ENCODE peak calls at places on chromosomes 13 and 19, in nine cellular contexts. One of them, this sample, is unnamed.
A peak's percentile ranks its signal among the peaks of the same experiment; 100 is the strongest.

GRCh38 chr19:10116085-10116865 is 3.4 kb downstream of the EIF3G start:
- DNase-seq in PC-9: peak; percentile 25
- DNase-seq in left ventricle myocardium inferior: no peak
- DNase-seq in aorta: no peak
- DNase-seq in GM23248: peak; percentile 16
- DNase-seq in SJSA1: no peak
- DNase-seq in esophagus muscularis mucosa: no peak
- DNase-seq in fibroblast of lung: no peak
- DNase-seq in ovary: no peak
- DNase-seq in this sample: no peak

GRCh38 chr13:38905861-38906260 is 84.8 kb downstream of the STOML3 start:
- DNase-seq in SJSA1: no peak
- DNase-seq in esophagus muscularis mucosa: no peak
- DNase-seq in fibroblast of lung: no peak
- DNase-seq in PC-9: peak; percentile 17
- DNase-seq in left ventricle myocardium inferior: no peak
- DNase-seq in ovary: no peak
- DNase-seq in aorta: no peak
- DNase-seq in GM23248: peak; percentile 5
- DNase-seq in this sample: no peak

GRCh38 chr13:41668130-41668757 is 210.9 kb downstream of the RGCC start:
- DNase-seq in fibroblast of lung: peak; percentile 96
- DNase-seq in GM23248: peak; percentile 93
- DNase-seq in left ventricle myocardium inferior: no peak
- DNase-seq in aorta: no peak
- DNase-seq in PC-9: peak; percentile 37
- DNase-seq in esophagus muscularis mucosa: no peak
- DNase-seq in ovary: peak; percentile 45
- DNase-seq in SJSA1: peak; percentile 57
- DNase-seq in this sample: peak; percentile 30

GRCh38 chr13:113803409-113804016 is 44.5 kb downstream of the TMEM255B start:
- DNase-seq in GM23248: no peak
- DNase-seq in PC-9: no peak
- DNase-seq in aorta: peak; percentile 67
- DNase-seq in SJSA1: no peak
- DNase-seq in ovary: no peak
- DNase-seq in left ventricle myocardium inferior: no peak
- DNase-seq in esophagus muscularis mucosa: no peak
- DNase-seq in fibroblast of lung: no peak
- DNase-seq in this sample: peak; percentile 70

GRCh38 chr13:26538363-26539317 is 18.8 kb upstream of the WASF3 start:
- DNase-seq in aorta: no peak
- DNase-seq in ovary: no peak
- DNase-seq in SJSA1: no peak
- DNase-seq in GM23248: peak; percentile 15
- DNase-seq in fibroblast of lung: no peak
- DNase-seq in left ventricle myocardium inferior: no peak
- DNase-seq in esophagus muscularis mucosa: no peak
- DNase-seq in PC-9: no peak
- DNase-seq in this sample: no peak

GRCh38 chr19:35736913-35737886 is 5.1 kb downstream of the IGFLR1 start:
- DNase-seq in left ventricle myocardium inferior: no peak
- DNase-seq in fibroblast of lung: no peak
- DNase-seq in SJSA1: no peak
- DNase-seq in ovary: no peak
- DNase-seq in esophagus muscularis mucosa: no peak
- DNase-seq in GM23248: peak; percentile 43
- DNase-seq in aorta: peak; percentile 63
- DNase-seq in PC-9: no peak
- DNase-seq in this sample: no peak

GRCh38 chr13:34003712-34004111 is 185.8 kb downstream of the RFC3 start:
- DNase-seq in ovary: no peak
- DNase-seq in left ventricle myocardium inferior: no peak
- DNase-seq in PC-9: no peak
- DNase-seq in esophagus muscularis mucosa: no peak
- DNase-seq in SJSA1: no peak
- DNase-seq in GM23248: no peak
- DNase-seq in fibroblast of lung: no peak
- DNase-seq in aorta: no peak
- DNase-seq in this sample: no peak

GRCh38 chr19:13078897-13079541 is 23.6 kb downstream of the LYL1 start:
- DNase-seq in GM23248: no peak
- DNase-seq in aorta: no peak
- DNase-seq in esophagus muscularis mucosa: no peak
- DNase-seq in left ventricle myocardium inferior: no peak
- DNase-seq in PC-9: no peak
- DNase-seq in fibroblast of lung: no peak
- DNase-seq in ovary: no peak
- DNase-seq in SJSA1: no peak
- DNase-seq in this sample: no peak

GRCh38 chr13:106376411-106377112 is 158.9 kb downstream of the EFNB2 start:
- DNase-seq in fibroblast of lung: peak; percentile 92
- DNase-seq in aorta: no peak
- DNase-seq in left ventricle myocardium inferior: no peak
- DNase-seq in ovary: no peak
- DNase-seq in SJSA1: peak; percentile 93
- DNase-seq in PC-9: peak; percentile 61
- DNase-seq in esophagus muscularis mucosa: no peak
- DNase-seq in GM23248: peak; percentile 85
- DNase-seq in this sample: no peak

GRCh38 chr13:44101347-44102083 is 221.8 kb downstream of the LACC1 start:
- DNase-seq in PC-9: no peak
- DNase-seq in aorta: no peak
- DNase-seq in ovary: no peak
- DNase-seq in esophagus muscularis mucosa: no peak
- DNase-seq in fibroblast of lung: no peak
- DNase-seq in left ventricle myocardium inferior: no peak
- DNase-seq in GM23248: peak; percentile 8
- DNase-seq in SJSA1: no peak
- DNase-seq in this sample: no peak

GRCh38 chr13:99191900-99192399 is 8.7 kb upstream of the UBAC2 start:
- DNase-seq in GM23248: peak; percentile 64
- DNase-seq in SJSA1: peak; percentile 76
- DNase-seq in ovary: no peak
- DNase-seq in aorta: no peak
- DNase-seq in fibroblast of lung: peak; percentile 87
- DNase-seq in PC-9: peak; percentile 52
- DNase-seq in esophagus muscularis mucosa: no peak
- DNase-seq in left ventricle myocardium inferior: no peak
- DNase-seq in this sample: no peak

GRCh38 chr19:15315101-15315500 is 17.2 kb downstream of the BRD4 start:
- DNase-seq in fibroblast of lung: no peak
- DNase-seq in esophagus muscularis mucosa: no peak
- DNase-seq in SJSA1: no peak
- DNase-seq in ovary: no peak
- DNase-seq in aorta: no peak
- DNase-seq in PC-9: no peak
- DNase-seq in left ventricle myocardium inferior: no peak
- DNase-seq in GM23248: no peak
- DNase-seq in this sample: no peak

GRCh38 chr13:31162151-31163008 is 676 bp upstream of the HSPH1 start:
- DNase-seq in PC-9: peak; percentile 90
- DNase-seq in GM23248: peak; percentile 99
- DNase-seq in aorta: peak; percentile 97
- DNase-seq in left ventricle myocardium inferior: peak; percentile 95
- DNase-seq in SJSA1: peak; percentile 95
- DNase-seq in fibroblast of lung: peak; percentile 99
- DNase-seq in esophagus muscularis mucosa: peak; percentile 99
- DNase-seq in ovary: peak; percentile 94
- DNase-seq in this sample: peak; percentile 89

GRCh38 chr19:52789440-52789839 is 2.8 kb upstream of the ZNF600 start:
- DNase-seq in left ventricle myocardium inferior: no peak
- DNase-seq in SJSA1: no peak
- DNase-seq in GM23248: no peak
- DNase-seq in ovary: no peak
- DNase-seq in PC-9: no peak
- DNase-seq in aorta: no peak
- DNase-seq in esophagus muscularis mucosa: no peak
- DNase-seq in fibroblast of lung: no peak
- DNase-seq in this sample: no peak

GRCh38 chr13:30241537-30241936 is 65.8 kb downstream of the KATNAL1 start:
- DNase-seq in ovary: no peak
- DNase-seq in left ventricle myocardium inferior: peak; percentile 35
- DNase-seq in SJSA1: no peak
- DNase-seq in aorta: no peak
- DNase-seq in fibroblast of lung: no peak
- DNase-seq in PC-9: no peak
- DNase-seq in esophagus muscularis mucosa: no peak
- DNase-seq in GM23248: no peak
- DNase-seq in this sample: no peak

GRCh38 chr19:1252221-1252817 is 3.9 kb downstream of the MIDN start:
- DNase-seq in aorta: peak; percentile 97
- DNase-seq in fibroblast of lung: peak; percentile 98
- DNase-seq in ovary: peak; percentile 91
- DNase-seq in left ventricle myocardium inferior: peak; percentile 90
- DNase-seq in PC-9: peak; percentile 87
- DNase-seq in SJSA1: peak; percentile 99
- DNase-seq in GM23248: peak; percentile 98
- DNase-seq in esophagus muscularis mucosa: peak; percentile 98
- DNase-seq in this sample: no peak

GRCh38 chr19:1252818-1253513 is 4.6 kb downstream of the MIDN start:
- DNase-seq in ovary: peak; percentile 91
- DNase-seq in aorta: peak; percentile 96
- DNase-seq in esophagus muscularis mucosa: peak; percentile 98
- DNase-seq in SJSA1: peak; percentile 97
- DNase-seq in left ventricle myocardium inferior: peak; percentile 91
- DNase-seq in fibroblast of lung: peak; percentile 99
- DNase-seq in PC-9: peak; percentile 88
- DNase-seq in GM23248: peak; percentile 98
- DNase-seq in this sample: no peak

GRCh38 chr19:1251233-1251502 is 2.8 kb downstream of the MIDN start:
- DNase-seq in SJSA1: peak; percentile 75
- DNase-seq in left ventricle myocardium inferior: no peak
- DNase-seq in ovary: no peak
- DNase-seq in aorta: peak; percentile 89
- DNase-seq in fibroblast of lung: peak; percentile 63
- DNase-seq in PC-9: no peak
- DNase-seq in GM23248: peak; percentile 85
- DNase-seq in esophagus muscularis mucosa: no peak
- DNase-seq in this sample: peak; percentile 82

GRCh38 chr19:1250374-1251232 is 2.2 kb downstream of the MIDN start:
- DNase-seq in ovary: peak; percentile 73
- DNase-seq in left ventricle myocardium inferior: peak; percentile 74
- DNase-seq in esophagus muscularis mucosa: no peak
- DNase-seq in fibroblast of lung: peak; percentile 85
- DNase-seq in GM23248: peak; percentile 76
- DNase-seq in SJSA1: peak; percentile 86
- DNase-seq in PC-9: no peak
- DNase-seq in aorta: no peak
- DNase-seq in this sample: peak; percentile 96

GRCh38 chr19:1251503-1252220 is 3.3 kb downstream of the MIDN start:
- DNase-seq in PC-9: peak; percentile 57
- DNase-seq in left ventricle myocardium inferior: peak; percentile 84
- DNase-seq in fibroblast of lung: no peak
- DNase-seq in ovary: peak; percentile 66
- DNase-seq in esophagus muscularis mucosa: no peak
- DNase-seq in aorta: no peak
- DNase-seq in SJSA1: no peak
- DNase-seq in GM23248: no peak
- DNase-seq in this sample: peak; percentile 71
- H3K4me3 ChIP-seq in PC-9: peak overlapping the region; percentile 71
- H3K4me3 ChIP-seq in left ventricle myocardium inferior: peak overlapping the region; percentile 93
- H3K4me3 ChIP-seq in fibroblast of lung: peak overlapping the region; percentile 92
- H3K4me3 ChIP-seq in ovary: peak overlapping the region; percentile 65
- H3K4me3 ChIP-seq in esophagus muscularis mucosa: peak overlapping the region; percentile 77
- H3K4me3 ChIP-seq in aorta: peak overlapping the region; percentile 87
- H3K4me3 ChIP-seq in SJSA1: peak overlapping the region; percentile 89
- H3K4me3 ChIP-seq in GM23248: peak overlapping the region; percentile 85
- H3K4me3 ChIP-seq in this sample: peak overlapping the region; percentile 93

DNA sequence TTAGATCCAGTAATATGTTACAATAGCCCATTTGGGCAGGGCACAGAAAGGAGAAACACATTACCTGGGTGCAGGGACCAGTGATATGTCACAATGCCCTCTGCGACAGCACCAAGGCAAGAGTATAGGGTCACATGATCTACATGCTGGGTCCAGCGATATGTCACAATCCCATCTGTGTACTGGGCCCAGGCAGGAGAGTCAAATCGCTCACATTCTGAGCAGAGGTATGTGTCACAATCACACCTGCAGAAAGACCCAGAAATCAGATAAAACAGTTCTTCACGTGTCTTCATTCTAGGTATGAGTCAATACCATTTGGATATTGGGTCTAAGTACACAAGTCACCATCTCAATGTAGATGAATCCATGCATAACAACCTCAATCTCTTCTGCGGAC is 7.1 kb upstream of the ZNF43 start:
- DNase-seq in aorta: no peak
- DNase-seq in esophagus muscularis mucosa: no peak
- DNase-seq in PC-9: no peak
- DNase-seq in left ventricle myocardium inferior: no peak
- DNase-seq in SJSA1: no peak
- DNase-seq in fibroblast of lung: no peak
- DNase-seq in GM23248: no peak
- DNase-seq in ovary: no peak
- DNase-seq in this sample: no peak
- H3K36me3 ChIP-seq in aorta: peaks cover 23% of the 10 kb centered on the region
- H3K36me3 ChIP-seq in esophagus muscularis mucosa: peaks cover 3% of the 10 kb centered on the region
- H3K36me3 ChIP-seq in PC-9: peaks cover 5% of the 10 kb centered on the region
- H3K36me3 ChIP-seq in left ventricle myocardium inferior: peaks cover 48% of the 10 kb centered on the region
- H3K36me3 ChIP-seq in SJSA1: peaks cover 5% of the 10 kb centered on the region
- H3K36me3 ChIP-seq in fibroblast of lung: peaks cover 11% of the 10 kb centered on the region
- H3K36me3 ChIP-seq in GM23248: no peaks in the 10 kb centered on the region
- H3K36me3 ChIP-seq in ovary: no peaks in the 10 kb centered on the region
- H3K36me3 ChIP-seq in this sample: peaks cover 52% of the 10 kb centered on the region

DNA sequence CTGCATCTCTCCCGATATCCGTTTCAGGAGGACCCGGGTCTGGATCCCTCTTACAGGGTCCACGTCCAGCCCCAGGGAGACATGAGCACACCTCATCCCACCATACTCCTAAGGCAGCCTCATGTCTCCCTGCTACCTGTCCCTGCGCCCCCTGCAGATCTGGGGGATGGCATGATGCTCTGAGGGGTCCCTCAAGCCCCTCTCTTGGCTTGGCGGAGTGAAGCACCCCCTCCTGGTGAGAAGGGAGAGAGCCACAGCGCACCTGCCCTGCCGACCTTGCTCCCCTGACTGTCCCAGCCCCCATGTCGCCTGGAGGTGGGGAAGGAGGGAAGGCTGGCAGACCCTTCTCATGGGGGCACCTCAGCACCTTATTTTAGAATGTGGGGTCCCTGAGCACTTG is 21.5 kb upstream of the ARHGEF7 start:
- DNase-seq in ovary: no peak
- DNase-seq in aorta: no peak
- DNase-seq in PC-9: no peak
- DNase-seq in SJSA1: no peak
- DNase-seq in esophagus muscularis mucosa: peak; percentile 70
- DNase-seq in GM23248: no peak
- DNase-seq in left ventricle myocardium inferior: no peak
- DNase-seq in fibroblast of lung: no peak
- DNase-seq in this sample: peak; percentile 76
- H3K27me3 ChIP-seq in ovary: no peaks in the 10 kb centered on the region
- H3K27me3 ChIP-seq in aorta: no peaks in the 10 kb centered on the region
- H3K27me3 ChIP-seq in PC-9: peaks cover 95% of the 10 kb centered on the region
- H3K27me3 ChIP-seq in SJSA1: peaks cover 37% of the 10 kb centered on the region
- H3K27me3 ChIP-seq in esophagus muscularis mucosa: peaks cover 43% of the 10 kb centered on the region
- H3K27me3 ChIP-seq in GM23248: peaks cover 67% of the 10 kb centered on the region
- H3K27me3 ChIP-seq in left ventricle myocardium inferior: peaks cover 53% of the 10 kb centered on the region
- H3K27me3 ChIP-seq in fibroblast of lung: peaks cover 9% of the 10 kb centered on the region
- H3K27me3 ChIP-seq in this sample: no peaks in the 10 kb centered on the region

DNA sequence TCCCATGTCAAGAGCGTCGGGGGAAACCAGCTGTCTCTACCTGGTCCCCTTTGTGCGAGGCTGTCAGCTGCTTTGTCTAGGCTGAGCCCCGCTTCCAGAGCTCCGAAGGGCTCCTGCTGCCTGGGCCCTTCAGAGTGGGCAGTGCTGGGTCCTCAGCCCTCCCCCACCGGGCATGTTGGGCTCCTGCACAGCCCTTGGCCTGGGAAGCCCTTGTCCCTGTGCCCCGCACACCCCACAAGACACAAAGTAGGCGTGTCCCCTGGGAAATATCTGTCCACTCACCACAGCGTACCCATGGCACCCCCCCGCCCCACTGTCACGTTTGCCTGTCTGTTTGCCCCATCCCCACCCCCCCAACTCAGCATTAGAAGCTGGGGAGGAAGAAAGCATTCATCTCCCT is 39.6 kb upstream of the RANBP3 start:
- DNase-seq in SJSA1: no peak
- DNase-seq in left ventricle myocardium inferior: no peak
- DNase-seq in ovary: no peak
- DNase-seq in esophagus muscularis mucosa: no peak
- DNase-seq in aorta: peak; percentile 25
- DNase-seq in fibroblast of lung: no peak
- DNase-seq in PC-9: no peak
- DNase-seq in GM23248: no peak
- DNase-seq in this sample: peak; percentile 49
- H3K4me3 ChIP-seq in SJSA1: no peak overlapping the region
- H3K4me3 ChIP-seq in left ventricle myocardium inferior: no peak overlapping the region
- H3K4me3 ChIP-seq in ovary: no peak overlapping the region
- H3K4me3 ChIP-seq in esophagus muscularis mucosa: no peak overlapping the region
- H3K4me3 ChIP-seq in aorta: no peak overlapping the region
- H3K4me3 ChIP-seq in fibroblast of lung: no peak overlapping the region
- H3K4me3 ChIP-seq in PC-9: no peak overlapping the region
- H3K4me3 ChIP-seq in GM23248: no peak overlapping the region
- H3K4me3 ChIP-seq in this sample: no peak overlapping the region

This sample was measured in H7.